ENCODE peak calls at places on chromosomes 13 and 19, in nine cellular contexts. F, J, U, S, I, V, C, P and L are unnamed samples.

GRCh38 chr13:112032186-112032835 is 34.6 kb upstream of the SOX1 start:
- DNase-seq in F (no peak), J (peak), U (no peak), S (no peak), I (no peak), V (peak), C (no peak), P (no peak), L (no peak)

GRCh38 chr19:1567116-1567847 is 843 bp downstream of the MEX3D start:
- DNase-seq in F (peak), J (no peak), U (no peak), S (no peak), I (no peak), V (peak), C (no peak), P (peak), L (no peak)

GRCh38 chr19:3687774-3688706 is 12.2 kb downstream of the PIP5K1C start:
- DNase-seq in F (no peak), J (no peak), U (peak), S (no peak), I (peak), V (peak), C (no peak), P (no peak), L (no peak)

GRCh38 chr19:42253245-42254082 is 1.5 kb downstream of the ERF start:
- DNase-seq in F (peak), J (peak), U (peak), S (no peak), I (peak), V (peak), C (peak), P (peak), L (peak)

GRCh38 chr19:1651548-1652394 is 644 bp downstream of the TCF3 start:
- DNase-seq in F (peak), J (peak), U (peak), S (no peak), I (peak), V (peak), C (no peak), P (peak), L (peak)

GRCh38 chr19:6238643-6239281 is 41.0 kb downstream of the MLLT1 start:
- DNase-seq in F (peak), J (peak), U (peak), S (no peak), I (peak), V (peak), C (no peak), P (no peak), L (peak)

GRCh38 chr13:98937911-98938381 is 39.9 kb downstream of the DOCK9 start:
- DNase-seq in F (no peak), J (no peak), U (no peak), S (no peak), I (no peak), V (no peak), C (no peak), P (no peak), L (peak)

GRCh38 chr13:43934273-43934672 is 54.6 kb downstream of the LACC1 start:
- DNase-seq in F (no peak), J (peak), U (no peak), S (no peak), I (no peak), V (no peak), C (no peak), P (no peak), L (no peak)

GRCh38 chr19:1854542-1855039 is 6.3 kb upstream of the REXO1 start:
- DNase-seq in F (peak), J (no peak), U (no peak), S (no peak), I (peak), V (no peak), C (peak), P (no peak), L (peak)

GRCh38 chr13:28530729-28531194 is 35.8 kb upstream of the FLT1 start:
- DNase-seq in F (no peak), J (peak), U (no peak), S (no peak), I (no peak), V (no peak), C (no peak), P (no peak), L (peak)

GRCh38 chr19:48639483-48640375 is 2.5 kb upstream of the DBP start:
- DNase-seq in F (no peak), J (no peak), U (peak), S (no peak), I (no peak), V (no peak), C (no peak), P (no peak), L (no peak)

GRCh38 chr19:31300406-31300805 is 48.8 kb downstream of the TSHZ3 start:
- DNase-seq in F (no peak), J (no peak), U (no peak), S (no peak), I (no peak), V (no peak), C (no peak), P (no peak), L (no peak)

GRCh38 chr19:42412661-42413076 is 14.5 kb downstream of the LIPE start:
- DNase-seq in F (no peak), J (no peak), U (no peak), S (no peak), I (no peak), V (no peak), C (no peak), P (no peak), L (no peak)

GRCh38 chr19:47028372-47028672 is 8.7 kb downstream of the NPAS1 start:
- DNase-seq in F (peak), J (no peak), U (no peak), S (no peak), I (no peak), V (no peak), C (no peak), P (no peak), L (no peak)

GRCh38 chr13:85665286-85665685 is 133.9 kb downstream of the SLITRK6 start:
- DNase-seq in F (no peak), J (no peak), U (no peak), S (no peak), I (no peak), V (no peak), C (no peak), P (no peak), L (no peak)

GRCh38 chr13:51638497-51638871 is 54.2 kb downstream of the WDFY2 start:
- DNase-seq in F (no peak), J (no peak), U (no peak), S (peak), I (no peak), V (no peak), C (no peak), P (peak), L (peak)

GRCh38 chr13:49441846-49442245 is 2.0 kb downstream of the CAB39L start:
- DNase-seq in F (no peak), J (no peak), U (no peak), S (no peak), I (no peak), V (no peak), C (no peak), P (peak), L (no peak)

GRCh38 chr13:51768378-51768921 is 35.5 kb downstream of the DHRS12 start:
- DNase-seq in F (no peak), J (no peak), U (no peak), S (no peak), I (no peak), V (no peak), C (no peak), P (no peak), L (no peak)

GRCh38 chr19:4455742-4456565 is 1.6 kb downstream of the UBXN6 start:
- DNase-seq in F (peak), J (peak), U (peak), S (no peak), I (no peak), V (peak), C (no peak), P (peak), L (peak)

GRCh38 chr13:97340399-97340798 is 93.6 kb upstream of the RAP2A start:
- DNase-seq in F (no peak), J (no peak), U (no peak), S (no peak), I (no peak), V (no peak), C (no peak), P (no peak), L (no peak)

GRCh38 chr19:29515706-29516357 is 10.0 kb upstream of the VSTM2B start:
- DNase-seq in F (no peak), J (no peak), U (no peak), S (no peak), I (peak), V (no peak), C (no peak), P (no peak), L (no peak)

GRCh38 chr13:65808061-65808460 is 1422.1 kb downstream of the PCDH9 start:
- DNase-seq in F (no peak), J (peak), U (no peak), S (peak), I (no peak), V (no peak), C (no peak), P (peak), L (no peak)

GRCh38 chr13:59276436-59276835 is 887.3 kb downstream of the DIAPH3 start:
- DNase-seq in F (no peak), J (no peak), U (no peak), S (no peak), I (no peak), V (no peak), C (no peak), P (no peak), L (no peak)

GRCh38 chr19:32824136-32824835 is 45.3 kb downstream of the SLC7A9 start:
- DNase-seq in F (no peak), J (no peak), U (no peak), S (no peak), I (no peak), V (no peak), C (no peak), P (no peak), L (no peak)

GRCh38 chr13:42190529-42190928 is 81.4 kb upstream of the AKAP11 start:
- DNase-seq in F (no peak), J (no peak), U (no peak), S (no peak), I (no peak), V (no peak), C (no peak), P (no peak), L (no peak)

GRCh38 chr19:11659612-11660011 is 62.3 kb downstream of the ZNF627 start:
- DNase-seq in F (no peak), J (peak), U (no peak), S (no peak), I (no peak), V (no peak), C (no peak), P (peak), L (peak)

GRCh38 chr13:41544824-41545707 is 87.7 kb downstream of the RGCC start:
- DNase-seq in F (no peak), J (peak), U (no peak), S (no peak), I (no peak), V (no peak), C (no peak), P (no peak), L (peak)

GRCh38 chr13:21032656-21033055 is 28.7 kb downstream of the LATS2 start:
- DNase-seq in F (no peak), J (no peak), U (peak), S (no peak), I (no peak), V (no peak), C (no peak), P (no peak), L (no peak)

GRCh38 chr19:19538077-19538764 is at the start of gene CILP2:
- DNase-seq in F (peak), J (peak), U (no peak), S (no peak), I (no peak), V (peak), C (no peak), P (no peak), L (no peak)

GRCh38 chr13:80603351-80603750 is 262.4 kb upstream of the SPRY2 start:
- DNase-seq in F (no peak), J (peak), U (no peak), S (no peak), I (no peak), V (no peak), C (no peak), P (no peak), L (no peak)

GRCh38 chr19:17780781-17781180 is 14.2 kb upstream of the B3GNT3 start:
- DNase-seq in F (no peak), J (no peak), U (no peak), S (no peak), I (no peak), V (no peak), C (no peak), P (no peak), L (no peak)

GRCh38 chr19:49157445-49158224 is at the start of gene TRPM4:
- DNase-seq in F (peak), J (peak), U (peak), S (no peak), I (peak), V (peak), C (peak), P (peak), L (peak)

GRCh38 chr19:38727868-38728660 is 16.2 kb downstream of the CAPN12 start:
- DNase-seq in F (no peak), J (no peak), U (peak), S (no peak), I (peak), V (peak), C (peak), P (peak), L (no peak)

GRCh38 chr13:69935043-69935442 is 172.6 kb upstream of the ATXN8OS start:
- DNase-seq in F (peak), J (no peak), U (no peak), S (no peak), I (no peak), V (no peak), C (no peak), P (no peak), L (no peak)

GRCh38 chr13:97295279-97296182 is 73.4 kb downstream of the MBNL2 start:
- DNase-seq in F (no peak), J (peak), U (no peak), S (no peak), I (no peak), V (no peak), C (no peak), P (peak), L (peak)

GRCh38 chr13:51000576-51001260 is 91.1 kb downstream of the RNASEH2B start:
- DNase-seq in F (no peak), J (peak), U (peak), S (peak), I (no peak), V (no peak), C (peak), P (peak), L (peak)

GRCh38 chr13:21826214-21827015 is 155.5 kb downstream of the FGF9 start:
- DNase-seq in F (no peak), J (no peak), U (no peak), S (no peak), I (no peak), V (no peak), C (no peak), P (peak), L (no peak)

GRCh38 chr13:46389457-46389856 is 2.4 kb upstream of the RUBCNL start:
- DNase-seq in F (no peak), J (no peak), U (no peak), S (no peak), I (no peak), V (no peak), C (no peak), P (no peak), L (no peak)

GRCh38 chr13:46388846-46389245 is 1.8 kb upstream of the RUBCNL start:
- DNase-seq in F (no peak), J (no peak), U (no peak), S (no peak), I (no peak), V (no peak), C (no peak), P (no peak), L (no peak)

GRCh38 chr13:46386996-46387851 is at the start of gene RUBCNL:
- DNase-seq in F (peak), J (peak), U (no peak), S (no peak), I (peak), V (no peak), C (no peak), P (no peak), L (peak)

GRCh38 chr13:46388308-46388707 is 1.3 kb upstream of the RUBCNL start:
- DNase-seq in F (no peak), J (no peak), U (no peak), S (no peak), I (no peak), V (no peak), C (no peak), P (no peak), L (no peak)

GRCh38 chr13:46389985-46390384 is 2.9 kb upstream of the RUBCNL start:
- DNase-seq in F (no peak), J (peak), U (no peak), S (no peak), I (peak), V (peak), C (no peak), P (no peak), L (no peak)
- H3K4me3 ChIP-seq in F (no peak), J (no peak), U (no peak), S (no peak), I (no peak), V (no peak), C (no peak), P (no peak), L (no peak)

GRCh38 chr13:40211586-40211968 is 454.9 kb downstream of the FOXO1 start:
- DNase-seq in F (no peak), J (no peak), U (no peak), S (no peak), I (no peak), V (no peak), C (no peak), P (no peak), L (no peak)
- TF ChIP-seq CTCF in F (no peak), J (no peak), U (no peak), S (no peak), I (no peak), V (no peak), C (no peak), P (no peak), L (no peak)

GRCh38 chr19:34405892-34406660 is 1.9 kb downstream of the PDCD2L start:
- DNase-seq in F (no peak), J (no peak), U (no peak), S (no peak), I (no peak), V (no peak), C (no peak), P (no peak), L (no peak)

GRCh38 chr19:34411216-34411615 is 7.0 kb downstream of the PDCD2L start:
- DNase-seq in F (no peak), J (no peak), U (no peak), S (no peak), I (no peak), V (no peak), C (no peak), P (no peak), L (no peak)

GRCh38 chr19:34404109-34404909 is at the start of gene PDCD2L:
- DNase-seq in F (peak), J (peak), U (peak), S (peak), I (peak), V (peak), C (peak), P (peak), L (peak)

GRCh38 chr19:34409189-34410164 is 5.3 kb downstream of the PDCD2L start:
- DNase-seq in F (no peak), J (no peak), U (no peak), S (no peak), I (no peak), V (no peak), C (no peak), P (no peak), L (no peak)

GRCh38 chr19:34408421-34408820 is 4.2 kb downstream of the PDCD2L start:
- DNase-seq in F (no peak), J (no peak), U (no peak), S (no peak), I (no peak), V (no peak), C (no peak), P (no peak), L (no peak)
- H3K4me3 ChIP-seq in F (no peak), J (no peak), U (no peak), S (no peak), I (no peak), V (no peak), C (no peak), P (no peak), L (no peak)

GRCh38 chr13:60335531-60335930 is 61.5 kb upstream of the TDRD3 start:
- DNase-seq in F (no peak), J (peak), U (no peak), S (no peak), I (no peak), V (no peak), C (no peak), P (peak), L (peak)
- TF ChIP-seq CTCF in F (peak), J (peak), U (peak), S (peak), I (peak), V (peak), C (no peak), P (peak), L (peak)